ENCODE peak calls at places on chromosome 17, in seven cellular contexts. Y is foreskin fibroblast, D is AG04450, H is cardiac fibroblast, Z is heart right ventricle, C is dorsolateral prefrontal cortex, P is HFF-Myc. G is an unnamed sample.

GRCh38 chr17:80647746-80648145 is 103.1 kb downstream of the RPTOR start:
- DNase-seq in C (no peak), Y (peak), D (peak), P (peak), Z (no peak), H (peak), G (no peak)

GRCh38 chr17:40417258-40417608 is 463 bp downstream of the TOP2A start:
- DNase-seq in P (no peak), D (no peak), C (no peak), H (no peak), Y (peak), Z (no peak), G (no peak)

GRCh38 chr17:81090361-81091133 is 55.6 kb downstream of the BAIAP2 start:
- DNase-seq in D (no peak), Y (no peak), C (no peak), H (peak), P (no peak), Z (peak), G (no peak)

GRCh38 chr17:57892820-57893595 is 43.2 kb upstream of the MRPS23 start:
- DNase-seq in H (peak), D (peak), Y (peak), C (peak), Z (peak), P (peak), G (no peak)

GRCh38 chr17:17732444-17732843 is 51.2 kb downstream of the RAI1 start:
- DNase-seq in Y (no peak), Z (no peak), H (no peak), D (no peak), C (no peak), P (no peak), G (peak)

GRCh38 chr17:40313660-40314556 is 4.9 kb downstream of the RARA start:
- DNase-seq in H (no peak), Z (no peak), C (no peak), D (no peak), P (no peak), Y (no peak), G (no peak)

GRCh38 chr17:3213587-3213986 is 6.1 kb downstream of the OR1A1 start:
- DNase-seq in D (no peak), P (no peak), H (no peak), C (no peak), Z (no peak), Y (no peak), G (no peak)

GRCh38 chr17:56638536-56639177 is 45.2 kb downstream of the NOG start:
- DNase-seq in C (no peak), P (peak), Y (no peak), D (no peak), H (no peak), Z (no peak), G (no peak)

GRCh38 chr17:18186271-18186982 is 2.8 kb downstream of the ALKBH5 start:
- DNase-seq in Z (no peak), Y (peak), C (peak), P (no peak), D (no peak), H (peak), G (no peak)

DNA sequence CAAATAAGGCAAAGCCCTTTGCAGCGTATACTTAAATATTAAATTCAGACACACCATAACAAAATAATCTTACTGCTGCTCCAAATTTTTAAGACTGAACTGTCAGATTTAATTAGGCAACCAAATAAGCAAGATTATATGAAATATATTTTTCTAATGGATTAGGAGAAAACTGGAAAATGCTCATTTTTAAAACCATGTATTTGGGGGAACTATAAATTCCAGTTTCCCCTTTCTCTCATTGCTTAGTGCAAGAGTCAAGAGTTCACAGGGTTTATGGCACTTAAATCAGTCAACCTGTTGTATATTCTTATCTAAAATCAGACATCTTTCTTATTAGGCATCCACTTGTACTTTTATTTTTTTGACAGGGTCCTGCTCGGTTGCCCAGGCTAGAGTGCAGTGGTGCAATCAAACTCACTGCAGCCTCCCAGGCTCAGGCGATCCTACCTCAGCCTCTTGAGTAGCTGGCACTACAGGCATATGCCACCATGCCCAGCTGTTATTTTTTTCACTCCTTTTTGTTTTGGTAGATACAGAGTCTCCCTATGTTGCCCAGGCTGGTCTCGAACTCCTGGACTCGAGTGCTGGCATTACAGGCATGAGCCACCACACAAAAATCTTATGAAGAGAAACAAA is 2.1 kb upstream of the KANSL1 start:
- DNase-seq in C (no peak), Z (no peak), H (no peak), P (no peak), Y (no peak), D (no peak), G (no peak)
- TF ChIP-seq CTCF in C (peak), Z (no peak), H (no peak), P (no peak), Y (no peak), D (no peak), G (no peak)

GRCh38 chr17:34730816-34731215 is 151.4 kb downstream of the TMEM132E start:
- DNase-seq in Z (no peak), C (no peak), Y (no peak), P (no peak), D (no peak), H (no peak), G (no peak)
- H3K4me3 ChIP-seq in Z (no peak), C (no peak), Y (no peak), P (no peak), D (no peak), H (no peak), G (no peak)

GRCh38 chr17:16428098-16428882 is 12.9 kb downstream of the TRPV2 start:
- DNase-seq in C (peak), P (no peak), Z (peak), H (peak), D (no peak), Y (peak), G (no peak)
- TF ChIP-seq CTCF in C (peak), P (peak), Z (peak), H (peak), D (peak), Y (peak), G (peak)

GRCh38 chr17:29178750-29179231 is 1.4 kb downstream of the MYO18A start:
- DNase-seq in Y (no peak), C (no peak), Z (no peak), H (no peak), D (no peak), P (no peak), G (no peak)
- H3K4me3 ChIP-seq in Y (peak), C (peak), Z (peak), H (peak), D (peak), P (peak), G (peak)

GRCh38 chr17:50188521-50189395 is 12.7 kb downstream of the COL1A1 start:
- DNase-seq in C (no peak), D (no peak), Z (no peak), Y (no peak), P (no peak), H (peak), G (no peak)

GRCh38 chr17:50185724-50186545 is 15.5 kb downstream of the COL1A1 start:
- DNase-seq in C (no peak), D (no peak), Y (no peak), H (peak), Z (no peak), P (no peak), G (no peak)

GRCh38 chr17:50187403-50187735 is 14.1 kb downstream of the COL1A1 start:
- DNase-seq in D (no peak), C (no peak), Z (no peak), P (no peak), H (peak), Y (no peak), G (no peak)

GRCh38 chr17:50187741-50188520 is 13.5 kb downstream of the COL1A1 start:
- DNase-seq in P (no peak), D (no peak), Z (no peak), Y (no peak), C (no peak), H (peak), G (no peak)

DNA sequence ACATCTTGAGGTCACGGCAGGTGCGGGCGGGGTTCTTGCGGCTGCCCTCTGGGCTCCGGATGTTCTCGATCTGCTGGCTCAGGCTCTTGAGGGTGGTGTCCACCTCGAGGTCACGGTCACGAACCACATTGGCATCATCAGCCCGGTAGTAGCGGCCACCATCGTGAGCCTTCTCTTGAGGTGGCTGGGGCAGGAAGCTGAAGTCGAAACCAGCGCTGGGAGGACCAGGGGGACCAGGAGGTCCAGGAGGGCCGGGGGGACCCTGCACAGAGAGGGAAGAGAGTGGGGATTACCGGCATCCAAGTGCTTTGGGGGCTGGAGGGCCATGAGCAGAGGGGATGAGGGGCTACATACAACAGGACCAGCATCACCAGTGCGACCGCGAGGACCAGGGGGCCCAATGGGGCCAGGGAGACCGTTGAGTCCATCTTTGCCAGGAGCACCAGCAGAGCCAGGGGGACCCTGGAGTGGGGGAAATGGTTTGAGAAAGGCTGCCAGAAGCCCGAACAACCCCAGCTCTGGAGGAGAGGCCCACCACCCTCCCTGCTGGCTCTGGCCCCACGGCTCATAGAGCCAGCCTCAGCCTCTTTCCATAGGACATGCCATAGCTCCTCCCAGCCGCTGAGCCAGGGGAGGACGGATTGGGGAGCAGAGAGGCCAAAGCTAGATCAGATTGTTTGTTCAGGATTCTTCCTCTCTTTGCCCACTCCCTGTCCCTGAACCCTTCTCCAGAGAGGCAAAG is 14.6 kb downstream of the COL1A1 start:
- DNase-seq in P (no peak), C (no peak), Y (peak), D (no peak), Z (no peak), H (peak), G (no peak)
- TF ChIP-seq CTCF in P (no peak), C (no peak), Y (no peak), D (no peak), Z (no peak), H (no peak), G (no peak)

GRCh38 chr17:78883533-78884131 is 19.4 kb downstream of the CEP295NL start:
- DNase-seq in P (peak), Y (peak), C (peak), D (peak), H (peak), Z (peak), G (no peak)

GRCh38 chr17:78885956-78886355 is 17.0 kb downstream of the CEP295NL start:
- DNase-seq in D (no peak), H (no peak), Z (no peak), C (no peak), Y (no peak), P (no peak), G (no peak)

GRCh38 chr17:78884876-78885667 is 17.9 kb downstream of the CEP295NL start:
- DNase-seq in C (no peak), Z (no peak), H (no peak), Y (no peak), D (no peak), P (no peak), G (no peak)

GRCh38 chr17:78883090-78883532 is 19.9 kb downstream of the CEP295NL start:
- DNase-seq in H (peak), Y (peak), P (peak), Z (peak), D (no peak), C (no peak), G (no peak)

GRCh38 chr17:78884148-78884870 is 18.7 kb downstream of the CEP295NL start:
- DNase-seq in P (no peak), D (no peak), C (peak), Z (no peak), H (no peak), Y (peak), G (no peak)
- H3K4me3 ChIP-seq in P (peak), D (peak), C (peak), Z (peak), H (peak), Y (peak), G (no peak)

DNA sequence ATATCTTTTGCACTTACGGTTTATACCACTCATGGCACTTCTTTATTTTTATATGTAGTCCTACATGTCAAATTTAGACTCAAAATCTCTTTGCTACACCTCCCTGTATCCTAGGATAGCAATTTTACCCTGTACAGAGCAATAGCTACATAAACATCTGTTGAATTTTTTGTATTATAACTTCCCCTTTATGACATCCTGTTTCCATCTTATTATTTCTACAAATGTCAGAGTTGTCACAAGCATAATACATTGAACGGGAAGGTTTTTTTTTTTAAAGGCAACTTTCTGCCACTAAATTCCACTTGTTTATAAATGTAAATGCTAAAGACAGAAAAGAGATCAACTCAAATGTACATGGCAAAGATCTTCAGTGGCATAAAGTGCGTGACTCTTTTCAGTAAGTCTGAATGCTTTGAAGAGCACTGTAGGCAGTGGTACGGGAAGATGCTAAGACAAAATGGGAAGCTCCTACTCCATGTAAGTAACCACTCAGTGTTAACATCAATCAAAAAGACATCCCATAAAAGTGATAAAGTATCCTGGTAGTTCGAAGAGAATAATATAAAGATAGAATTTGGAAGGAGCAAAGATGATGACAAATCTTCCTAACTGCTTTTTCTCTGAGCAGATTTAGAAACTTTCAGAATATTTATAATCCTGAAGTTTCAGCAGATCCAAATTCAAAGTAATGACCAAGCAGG is 26.8 kb downstream of the GNA13 start:
- DNase-seq in Z (no peak), D (no peak), H (no peak), Y (no peak), P (no peak), C (no peak), G (no peak)
- TF ChIP-seq CTCF in Z (no peak), D (no peak), H (no peak), Y (no peak), P (no peak), C (no peak), G (no peak)

DNA sequence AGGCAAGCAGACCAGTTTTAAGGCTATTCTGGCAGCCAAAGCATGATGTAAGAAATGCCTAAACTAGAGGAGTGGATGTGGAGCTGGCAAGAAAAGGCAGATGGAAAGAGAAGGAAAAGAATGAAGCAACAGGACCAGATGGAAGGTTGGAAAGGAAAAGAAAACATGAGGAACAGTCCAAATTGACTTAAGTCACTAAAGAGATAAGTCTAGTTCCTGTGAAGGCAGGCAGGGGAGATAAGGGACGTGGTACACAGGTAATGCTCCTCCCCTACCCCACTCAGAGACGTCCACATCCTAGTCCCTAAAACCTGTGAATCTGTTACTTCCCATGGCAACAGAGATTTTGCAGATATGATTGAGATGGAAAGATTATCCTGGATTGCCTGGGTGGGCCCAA is 43.5 kb downstream of the TEX2 start:
- DNase-seq in P (no peak), D (no peak), C (no peak), Y (no peak), Z (no peak), H (no peak), G (no peak)
- H3K4me3 ChIP-seq in P (no peak), D (no peak), C (no peak), Y (no peak), Z (no peak), H (no peak), G (no peak)